ENCODE peak calls at places on chromosome 22, in ten cellular contexts. One of them, this sample, is unnamed.

GRCh38 chr22:45709004-45709739 is 37.5 kb downstream of the ATXN10 start:
- DNase-seq in right lobe of liver: no peak
- DNase-seq in heart left ventricle: no peak
- DNase-seq in gastrocnemius medialis: no peak
- DNase-seq in glutamatergic neuron: no peak
- DNase-seq in foreskin keratinocyte: no peak
- DNase-seq in dorsolateral prefrontal cortex: no peak
- DNase-seq in GM20000: no peak
- DNase-seq in SK-N-SH: peak; percentile 51
- DNase-seq in astrocyte: peak; percentile 88
- DNase-seq in this sample: no peak

GRCh38 chr22:49151256-49152131 is 676.2 kb downstream of the BRD1 start:
- DNase-seq in right lobe of liver: no peak
- DNase-seq in heart left ventricle: peak; percentile 45
- DNase-seq in gastrocnemius medialis: no peak
- DNase-seq in glutamatergic neuron: no peak
- DNase-seq in foreskin keratinocyte: no peak
- DNase-seq in dorsolateral prefrontal cortex: no peak
- DNase-seq in GM20000: no peak
- DNase-seq in SK-N-SH: peak; percentile 55
- DNase-seq in astrocyte: no peak
- DNase-seq in this sample: no peak

GRCh38 chr22:48863965-48864538 is 963.6 kb downstream of the BRD1 start:
- DNase-seq in right lobe of liver: no peak
- DNase-seq in heart left ventricle: no peak
- DNase-seq in gastrocnemius medialis: no peak
- DNase-seq in glutamatergic neuron: no peak
- DNase-seq in foreskin keratinocyte: no peak
- DNase-seq in dorsolateral prefrontal cortex: no peak
- DNase-seq in GM20000: no peak
- DNase-seq in SK-N-SH: no peak
- DNase-seq in astrocyte: no peak
- DNase-seq in this sample: no peak

GRCh38 chr22:30186048-30186447 is 60.5 kb downstream of the LIF start:
- DNase-seq in right lobe of liver: no peak
- DNase-seq in heart left ventricle: no peak
- DNase-seq in gastrocnemius medialis: no peak
- DNase-seq in glutamatergic neuron: no peak
- DNase-seq in foreskin keratinocyte: no peak
- DNase-seq in dorsolateral prefrontal cortex: no peak
- DNase-seq in GM20000: no peak
- DNase-seq in SK-N-SH: no peak
- DNase-seq in astrocyte: no peak
- DNase-seq in this sample: no peak

GRCh38 chr22:30245985-30246901 is at the start of gene LIF:
- DNase-seq in right lobe of liver: no peak
- DNase-seq in heart left ventricle: no peak
- DNase-seq in gastrocnemius medialis: no peak
- DNase-seq in glutamatergic neuron: peak; percentile 53
- DNase-seq in foreskin keratinocyte: no peak
- DNase-seq in dorsolateral prefrontal cortex: no peak
- DNase-seq in GM20000: peak; percentile 81
- DNase-seq in SK-N-SH: peak; percentile 83
- DNase-seq in astrocyte: peak; percentile 75
- DNase-seq in this sample: no peak

GRCh38 chr22:26548984-26549383 is 36.7 kb upstream of the TFIP11 start:
- DNase-seq in right lobe of liver: no peak
- DNase-seq in heart left ventricle: no peak
- DNase-seq in gastrocnemius medialis: no peak
- DNase-seq in glutamatergic neuron: no peak
- DNase-seq in foreskin keratinocyte: peak; percentile 88
- DNase-seq in dorsolateral prefrontal cortex: no peak
- DNase-seq in GM20000: no peak
- DNase-seq in SK-N-SH: no peak
- DNase-seq in astrocyte: no peak
- DNase-seq in this sample: no peak

GRCh38 chr22:45185718-45186511 is 22.2 kb downstream of the NUP50 start:
- DNase-seq in right lobe of liver: no peak
- DNase-seq in heart left ventricle: no peak
- DNase-seq in gastrocnemius medialis: no peak
- DNase-seq in glutamatergic neuron: no peak
- DNase-seq in foreskin keratinocyte: no peak
- DNase-seq in dorsolateral prefrontal cortex: no peak
- DNase-seq in GM20000: no peak
- DNase-seq in SK-N-SH: no peak
- DNase-seq in astrocyte: no peak
- DNase-seq in this sample: no peak

GRCh38 chr22:30250713-30251267 is 4.2 kb upstream of the LIF start:
- DNase-seq in right lobe of liver: no peak
- DNase-seq in heart left ventricle: no peak
- DNase-seq in gastrocnemius medialis: no peak
- DNase-seq in glutamatergic neuron: no peak
- DNase-seq in foreskin keratinocyte: no peak
- DNase-seq in dorsolateral prefrontal cortex: no peak
- DNase-seq in GM20000: no peak
- DNase-seq in SK-N-SH: peak; percentile 55
- DNase-seq in astrocyte: peak; percentile 80
- DNase-seq in this sample: no peak

GRCh38 chr22:49403102-49403501 is 424.6 kb downstream of the BRD1 start:
- DNase-seq in right lobe of liver: no peak
- DNase-seq in heart left ventricle: no peak
- DNase-seq in gastrocnemius medialis: no peak
- DNase-seq in glutamatergic neuron: no peak
- DNase-seq in foreskin keratinocyte: no peak
- DNase-seq in dorsolateral prefrontal cortex: no peak
- DNase-seq in GM20000: no peak
- DNase-seq in SK-N-SH: no peak
- DNase-seq in astrocyte: no peak
- DNase-seq in this sample: peak; percentile 75

GRCh38 chr22:50274311-50274710 is 4.1 kb upstream of the MAPK11 start:
- DNase-seq in right lobe of liver: peak; percentile 81
- DNase-seq in heart left ventricle: no peak
- DNase-seq in gastrocnemius medialis: no peak
- DNase-seq in glutamatergic neuron: peak; percentile 62
- DNase-seq in foreskin keratinocyte: no peak
- DNase-seq in dorsolateral prefrontal cortex: peak; percentile 76
- DNase-seq in GM20000: peak; percentile 79
- DNase-seq in SK-N-SH: peak; percentile 90
- DNase-seq in astrocyte: no peak
- DNase-seq in this sample: no peak

DNA sequence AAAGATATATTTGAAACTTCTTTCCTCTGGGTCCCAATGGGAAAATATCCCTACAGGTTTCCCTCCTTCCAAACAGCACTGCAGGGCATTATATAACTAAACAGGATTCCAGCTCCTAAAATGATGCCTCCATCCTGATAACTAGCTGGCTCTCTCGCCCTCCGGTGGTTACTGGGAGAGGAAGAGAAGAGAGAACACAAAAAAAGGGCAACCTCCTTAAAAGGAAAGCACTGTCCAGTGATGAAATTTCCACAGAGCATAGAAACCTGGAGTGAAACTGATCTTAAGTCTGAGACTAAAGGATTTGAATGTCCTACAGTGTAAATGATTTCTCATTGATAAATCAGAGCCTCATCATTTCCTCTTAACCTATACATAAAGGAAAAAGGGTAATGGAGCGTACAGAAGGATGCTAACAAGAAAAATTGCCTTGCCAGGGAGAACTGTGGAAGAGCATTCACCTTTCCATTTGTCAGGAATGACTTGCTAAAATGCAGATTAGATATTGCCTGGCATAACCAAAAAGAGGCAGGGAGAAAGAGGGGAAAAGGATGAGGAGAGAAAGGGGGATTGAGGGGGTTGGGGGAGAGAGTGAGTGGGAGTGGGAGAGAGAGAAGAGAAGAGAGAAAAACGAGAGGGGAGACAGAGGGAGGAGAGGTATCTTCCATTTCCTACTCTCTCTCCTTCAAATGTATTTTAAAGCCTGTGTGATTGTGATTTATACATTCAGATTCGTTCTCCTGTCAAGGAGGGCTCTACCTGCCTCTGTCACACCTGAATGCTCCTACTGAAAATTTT is 121.4 kb downstream of the APOL5 start:
- DNase-seq in right lobe of liver: no peak
- DNase-seq in heart left ventricle: no peak
- DNase-seq in gastrocnemius medialis: peak; percentile 23
- DNase-seq in glutamatergic neuron: peak; percentile 46
- DNase-seq in foreskin keratinocyte: no peak
- DNase-seq in dorsolateral prefrontal cortex: peak; percentile 38
- DNase-seq in GM20000: no peak
- DNase-seq in SK-N-SH: no peak
- DNase-seq in astrocyte: peak; percentile 53
- DNase-seq in this sample: no peak
- TF ChIP-seq CTCF in right lobe of liver: peak; percentile 28
- TF ChIP-seq CTCF in heart left ventricle: peak; percentile 46
- TF ChIP-seq CTCF in gastrocnemius medialis: peak; percentile 48
- TF ChIP-seq CTCF in glutamatergic neuron: no peak
- TF ChIP-seq CTCF in foreskin keratinocyte: peak; percentile 65
- TF ChIP-seq CTCF in dorsolateral prefrontal cortex: no peak
- TF ChIP-seq CTCF in GM20000: no peak
- TF ChIP-seq CTCF in SK-N-SH: peak; percentile 61
- TF ChIP-seq CTCF in astrocyte: peak; percentile 38
- TF ChIP-seq CTCF in this sample: peak; percentile 67

GRCh38 chr22:19854778-19855503 is at the start of the genes GNB1L and RTL10:
- DNase-seq in right lobe of liver: peak; percentile 98
- DNase-seq in heart left ventricle: peak; percentile 99
- DNase-seq in gastrocnemius medialis: peak; percentile 94
- DNase-seq in glutamatergic neuron: peak; percentile 98
- DNase-seq in foreskin keratinocyte: peak; percentile 82
- DNase-seq in dorsolateral prefrontal cortex: peak; percentile 93
- DNase-seq in GM20000: peak; percentile 98
- DNase-seq in SK-N-SH: peak; percentile 98
- DNase-seq in astrocyte: peak; percentile 90
- DNase-seq in this sample: peak; percentile 99
- TF ChIP-seq CTCF in right lobe of liver: peak; percentile 24
- TF ChIP-seq CTCF in heart left ventricle: no peak
- TF ChIP-seq CTCF in gastrocnemius medialis: no peak
- TF ChIP-seq CTCF in glutamatergic neuron: no peak
- TF ChIP-seq CTCF in foreskin keratinocyte: peak; percentile 50
- TF ChIP-seq CTCF in dorsolateral prefrontal cortex: peak; percentile 26
- TF ChIP-seq CTCF in GM20000: no peak
- TF ChIP-seq CTCF in SK-N-SH: no peak
- TF ChIP-seq CTCF in astrocyte: no peak
- TF ChIP-seq CTCF in this sample: peak; percentile 17

GRCh38 chr22:42192547-42192946 is 61.9 kb upstream of the CYP2D6 start:
- DNase-seq in right lobe of liver: no peak
- DNase-seq in heart left ventricle: no peak
- DNase-seq in gastrocnemius medialis: no peak
- DNase-seq in glutamatergic neuron: no peak
- DNase-seq in foreskin keratinocyte: no peak
- DNase-seq in dorsolateral prefrontal cortex: no peak
- DNase-seq in GM20000: no peak
- DNase-seq in SK-N-SH: no peak
- DNase-seq in astrocyte: no peak
- DNase-seq in this sample: no peak
- TF ChIP-seq CTCF in right lobe of liver: no peak
- TF ChIP-seq CTCF in heart left ventricle: no peak
- TF ChIP-seq CTCF in gastrocnemius medialis: no peak
- TF ChIP-seq CTCF in glutamatergic neuron: no peak
- TF ChIP-seq CTCF in foreskin keratinocyte: no peak
- TF ChIP-seq CTCF in dorsolateral prefrontal cortex: no peak
- TF ChIP-seq CTCF in GM20000: no peak
- TF ChIP-seq CTCF in SK-N-SH: no peak
- TF ChIP-seq CTCF in astrocyte: no peak
- TF ChIP-seq CTCF in this sample: no peak

DNA sequence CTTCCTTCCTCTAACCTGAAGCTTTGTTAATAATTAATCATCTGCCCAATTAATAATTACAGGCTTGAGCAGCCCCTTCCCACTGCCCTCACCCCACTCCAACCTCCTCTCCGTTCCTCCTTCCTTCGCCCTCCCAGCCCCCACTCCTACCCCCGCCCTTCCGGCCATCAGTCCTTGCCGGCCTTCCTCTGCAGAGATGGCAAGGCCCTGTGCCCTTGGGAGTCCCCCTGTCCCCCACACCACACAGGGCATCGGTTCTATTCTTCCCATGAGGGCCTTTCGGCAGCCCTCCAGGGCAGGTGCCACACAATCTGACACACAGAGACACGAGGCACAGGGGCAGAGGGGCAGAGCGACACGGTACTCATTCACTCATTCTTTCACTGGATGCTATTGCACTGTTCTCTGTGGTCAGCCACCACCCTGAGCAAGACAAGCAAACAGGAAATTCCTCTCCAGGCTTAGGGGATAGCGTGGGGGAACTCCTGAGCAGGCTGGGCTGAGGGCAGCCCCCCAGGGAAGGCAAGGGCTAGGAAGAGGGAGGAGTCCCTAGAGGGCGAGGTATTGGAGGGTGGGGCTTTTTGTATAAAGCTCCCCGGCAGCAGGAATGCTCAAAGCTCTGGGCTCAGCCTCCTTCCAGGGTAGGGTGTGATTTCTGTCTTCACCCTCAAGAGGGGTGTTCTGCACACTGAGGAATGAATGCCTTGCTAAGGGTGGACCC is 14.8 kb downstream of the MGAT3 start:
- DNase-seq in right lobe of liver: no peak
- DNase-seq in heart left ventricle: no peak
- DNase-seq in gastrocnemius medialis: no peak
- DNase-seq in glutamatergic neuron: no peak
- DNase-seq in foreskin keratinocyte: no peak
- DNase-seq in dorsolateral prefrontal cortex: no peak
- DNase-seq in GM20000: peak; percentile 72
- DNase-seq in SK-N-SH: no peak
- DNase-seq in astrocyte: peak; percentile 21
- DNase-seq in this sample: no peak
- TF ChIP-seq CTCF in right lobe of liver: no peak
- TF ChIP-seq CTCF in heart left ventricle: no peak
- TF ChIP-seq CTCF in gastrocnemius medialis: no peak
- TF ChIP-seq CTCF in glutamatergic neuron: no peak
- TF ChIP-seq CTCF in foreskin keratinocyte: no peak
- TF ChIP-seq CTCF in dorsolateral prefrontal cortex: no peak
- TF ChIP-seq CTCF in GM20000: no peak
- TF ChIP-seq CTCF in SK-N-SH: no peak
- TF ChIP-seq CTCF in astrocyte: no peak
- TF ChIP-seq CTCF in this sample: peak; percentile 7

DNA sequence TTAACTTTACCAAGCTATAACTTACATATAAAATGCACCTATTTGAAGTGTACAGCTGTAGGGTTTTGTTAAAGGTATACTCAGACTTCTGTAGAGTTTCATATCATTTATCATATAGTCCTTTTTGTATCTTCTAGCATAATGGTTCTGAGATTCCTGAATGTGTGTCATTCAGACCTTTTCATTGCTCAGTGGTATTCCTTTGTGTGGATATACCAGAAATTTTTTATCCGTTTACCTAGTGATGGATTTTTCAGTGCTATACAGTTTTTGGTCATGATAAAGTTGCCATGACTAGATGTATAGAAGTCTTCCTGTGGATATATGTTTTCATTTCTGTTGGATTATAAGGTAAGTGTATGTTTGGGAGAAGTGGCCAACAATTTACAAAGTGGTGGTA is 6.3 kb upstream of the PITPNB start:
- DNase-seq in right lobe of liver: no peak
- DNase-seq in heart left ventricle: no peak
- DNase-seq in gastrocnemius medialis: no peak
- DNase-seq in glutamatergic neuron: no peak
- DNase-seq in foreskin keratinocyte: no peak
- DNase-seq in dorsolateral prefrontal cortex: no peak
- DNase-seq in GM20000: no peak
- DNase-seq in SK-N-SH: no peak
- DNase-seq in astrocyte: no peak
- DNase-seq in this sample: no peak
- TF ChIP-seq CTCF in right lobe of liver: no peak
- TF ChIP-seq CTCF in heart left ventricle: no peak
- TF ChIP-seq CTCF in gastrocnemius medialis: no peak
- TF ChIP-seq CTCF in glutamatergic neuron: no peak
- TF ChIP-seq CTCF in foreskin keratinocyte: no peak
- TF ChIP-seq CTCF in dorsolateral prefrontal cortex: no peak
- TF ChIP-seq CTCF in GM20000: no peak
- TF ChIP-seq CTCF in SK-N-SH: no peak
- TF ChIP-seq CTCF in astrocyte: no peak
- TF ChIP-seq CTCF in this sample: no peak

This sample was measured in osteocyte.